ENCODE peak calls at places on chromosomes 13 and 19, in six cellular contexts. H is HepG2, L is upper lobe of left lung, C is A549, Q is K562, X is GM12878. O is an unnamed sample. For H3K4me1, the result is how much of the 10 kb centered on the place peaks cover.

GRCh38 chr19:10450853-10451609 is 30.7 kb downstream of the PDE4A start:
- ATAC-seq in H (peak), L (peak), C (peak), Q (peak), X (peak), O (no peak)

GRCh38 chr19:49129238-49129583 is 9.9 kb downstream of the PPFIA3 start:
- ATAC-seq in H (no peak), L (no peak), C (no peak), Q (peak), X (no peak), O (no peak)

GRCh38 chr13:98751397-98752110 is 918 bp downstream of the SLC15A1 start:
- ATAC-seq in H (peak), L (peak), C (peak), Q (no peak), X (no peak), O (no peak)

GRCh38 chr19:57056972-57057371 is 62.8 kb upstream of the USP29 start:
- ATAC-seq in H (no peak), L (no peak), C (no peak), Q (no peak), X (no peak), O (peak)

GRCh38 chr13:45966715-45967114 is 85.8 kb downstream of the ZC3H13 start:
- ATAC-seq in H (no peak), L (no peak), C (no peak), Q (no peak), X (no peak), O (no peak)

GRCh38 chr19:55096061-55096701 is 20.5 kb downstream of the EPS8L1 start:
- ATAC-seq in H (no peak), L (no peak), C (peak), Q (peak), X (peak), O (no peak)

GRCh38 chr19:14528419-14529253 is 758 bp upstream of the TECR start:
- ATAC-seq in H (no peak), L (no peak), C (no peak), Q (no peak), X (no peak), O (peak)

GRCh38 chr13:46383383-46383782 is 3.7 kb downstream of the RUBCNL start:
- ATAC-seq in H (no peak), L (no peak), C (no peak), Q (no peak), X (peak), O (no peak)

GRCh38 chr19:34788074-34788473 is 15.1 kb upstream of the ZNF599 start:
- ATAC-seq in H (no peak), L (no peak), C (no peak), Q (no peak), X (no peak), O (no peak)

DNA sequence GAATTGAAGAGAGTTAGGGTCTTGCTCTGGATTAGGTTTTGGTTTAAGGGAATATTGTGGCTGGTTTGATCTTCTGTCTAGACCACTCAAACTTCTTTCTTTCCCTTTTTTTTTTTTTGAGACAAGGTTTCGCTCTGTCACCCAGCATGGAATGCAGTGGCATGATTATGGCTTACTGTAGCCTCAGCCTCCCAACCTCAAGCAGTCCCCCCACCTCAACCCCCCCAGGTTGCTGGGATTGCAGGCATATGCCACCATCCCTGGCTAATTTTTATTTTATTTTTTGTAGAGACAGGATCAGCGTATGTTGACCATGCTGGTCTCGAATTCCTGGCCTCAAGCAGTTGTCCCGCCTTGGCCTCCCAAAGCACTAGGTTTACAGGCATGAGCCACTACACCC is 21.2 kb downstream of the ARHGAP35 start:
- ATAC-seq in H (no peak), L (no peak), C (no peak), Q (no peak), X (no peak), O (no peak)
- H3K4me1 ChIP-seq in H (under half), L (under half), C (half or more), Q (under half), X (under half), O (under half)

DNA sequence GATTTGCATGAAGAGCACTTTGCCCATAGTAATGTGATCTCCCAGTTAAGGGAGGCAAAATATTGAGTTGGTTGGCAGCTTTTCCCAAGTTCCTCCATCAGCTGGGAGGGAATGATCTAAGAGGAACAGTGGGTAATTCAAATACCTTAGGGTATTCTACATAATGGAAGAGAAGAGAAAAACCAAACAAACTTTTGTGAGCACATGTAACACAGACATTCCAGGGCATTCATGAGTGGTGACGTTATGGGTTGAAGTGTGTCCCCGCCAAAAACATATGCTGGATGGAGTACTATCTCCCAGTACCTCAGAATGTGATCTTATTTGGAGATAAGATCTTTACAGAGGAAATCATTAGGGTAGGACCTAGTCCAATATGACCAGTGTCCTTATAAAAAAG is 220.1 kb downstream of the FOXO1 start:
- ATAC-seq in H (no peak), L (peak), C (no peak), Q (no peak), X (no peak), O (no peak)
- TF ChIP-seq EP300 in H (no peak), L (no peak), C (no peak), Q (no peak), X (no peak), O (no peak)

GRCh38 chr13:24925318-24926231 is 161.6 kb downstream of the RNF17 start:
- ATAC-seq in H (peak), L (no peak), C (no peak), Q (no peak), X (no peak), O (no peak)

GRCh38 chr13:24922390-24923304 is 158.7 kb downstream of the RNF17 start:
- ATAC-seq in H (peak), L (peak), C (peak), Q (peak), X (peak), O (peak)

GRCh38 chr13:24923305-24923640 is 159.3 kb downstream of the RNF17 start:
- ATAC-seq in H (peak), L (peak), C (peak), Q (peak), X (peak), O (peak)

GRCh38 chr13:24921003-24921402 is 157.0 kb downstream of the RNF17 start:
- ATAC-seq in H (no peak), L (no peak), C (no peak), Q (peak), X (no peak), O (no peak)

GRCh38 chr13:24921881-24922280 is 157.9 kb downstream of the RNF17 start:
- ATAC-seq in H (no peak), L (no peak), C (no peak), Q (no peak), X (no peak), O (no peak)
- H3K27ac ChIP-seq in H (peak), L (peak), C (peak), Q (peak), X (peak), O (peak)

GRCh38 chr13:66349945-66350344 is 880.2 kb downstream of the PCDH9 start:
- ATAC-seq in H (no peak), L (no peak), C (no peak), Q (no peak), X (no peak), O (no peak)
- H3K4me1 ChIP-seq in H (under half), L (under half), C (under half), Q (under half), X (under half), O (under half)

GRCh38 chr13:76622336-76623045 is 263.7 kb downstream of the KCTD12 start:
- ATAC-seq in H (no peak), L (no peak), C (no peak), Q (no peak), X (no peak), O (no peak)

GRCh38 chr13:76621726-76622125 is 264.5 kb downstream of the KCTD12 start:
- ATAC-seq in H (no peak), L (no peak), C (no peak), Q (no peak), X (no peak), O (no peak)

GRCh38 chr13:76620036-76620435 is 266.2 kb downstream of the KCTD12 start:
- ATAC-seq in H (no peak), L (no peak), C (no peak), Q (no peak), X (no peak), O (no peak)

GRCh38 chr13:76619631-76620030 is 266.6 kb downstream of the KCTD12 start:
- ATAC-seq in H (no peak), L (no peak), C (no peak), Q (no peak), X (no peak), O (no peak)
- TF ChIP-seq EP300 in H (no peak), L (no peak), C (no peak), Q (no peak), X (no peak), O (no peak)

DNA sequence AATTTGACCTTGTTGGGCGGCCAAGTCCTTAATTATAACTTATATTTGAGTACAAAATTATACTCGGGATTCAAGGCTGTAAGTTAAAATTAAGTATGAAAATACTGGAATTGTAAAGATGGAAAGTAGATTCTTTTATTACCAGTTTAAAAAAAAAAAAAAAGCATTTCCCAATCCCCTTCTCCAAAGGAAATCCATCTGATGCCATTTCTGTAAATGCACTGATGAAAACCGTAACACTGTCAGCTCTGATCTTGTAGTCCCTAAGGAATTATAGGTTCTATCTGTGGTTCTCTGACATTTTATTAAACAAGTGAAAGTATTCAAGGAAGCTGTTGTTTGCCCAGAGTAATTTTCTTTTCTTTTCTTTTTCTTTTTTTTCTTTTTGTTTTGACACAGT is 41.6 kb upstream of the HNRNPA1L2 start:
- ATAC-seq in H (no peak), L (no peak), C (no peak), Q (no peak), X (no peak), O (no peak)
- H3K27ac ChIP-seq in H (peak), L (peak), C (no peak), Q (no peak), X (no peak), O (peak)

O was measured in gastroesophageal sphincter.